ENCODE peak calls at places on chromosome 18, in four cellular contexts. One of them, this sample, is unnamed.

GRCh38 chr18:26082475-26082874 is 7.9 kb downstream of the SS18 start:
- DNase-seq in CD4-positive, alpha-beta memory T cell: no peak
- DNase-seq in activated naive CD4-positive, alpha-beta T cell: no peak
- DNase-seq in activated T-cell treated with anti-CD3 and anti-CD28 coated beads, Interleukin-2, amount 50 U/mL, for 72 hours: no peak
- DNase-seq in this sample: no peak

GRCh38 chr18:5424903-5425302 is 118.9 kb downstream of the EPB41L3 start:
- DNase-seq in CD4-positive, alpha-beta memory T cell: peak; percentile 31
- DNase-seq in activated naive CD4-positive, alpha-beta T cell: no peak
- DNase-seq in activated T-cell treated with anti-CD3 and anti-CD28 coated beads, Interleukin-2, amount 50 U/mL, for 72 hours: peak; percentile 11
- DNase-seq in this sample: no peak

GRCh38 chr18:73235491-73235890 is 367.7 kb upstream of the NETO1 start:
- DNase-seq in CD4-positive, alpha-beta memory T cell: no peak
- DNase-seq in activated naive CD4-positive, alpha-beta T cell: no peak
- DNase-seq in activated T-cell treated with anti-CD3 and anti-CD28 coated beads, Interleukin-2, amount 50 U/mL, for 72 hours: no peak
- DNase-seq in this sample: no peak

GRCh38 chr18:11976882-11977281 is 4.4 kb upstream of the IMPA2 start:
- DNase-seq in CD4-positive, alpha-beta memory T cell: no peak
- DNase-seq in activated naive CD4-positive, alpha-beta T cell: no peak
- DNase-seq in activated T-cell treated with anti-CD3 and anti-CD28 coated beads, Interleukin-2, amount 50 U/mL, for 72 hours: no peak
- DNase-seq in this sample: no peak

GRCh38 chr18:35695803-35696202 is 114.3 kb downstream of the GALNT1 start:
- DNase-seq in CD4-positive, alpha-beta memory T cell: no peak
- DNase-seq in activated naive CD4-positive, alpha-beta T cell: no peak
- DNase-seq in activated T-cell treated with anti-CD3 and anti-CD28 coated beads, Interleukin-2, amount 50 U/mL, for 72 hours: no peak
- DNase-seq in this sample: no peak

GRCh38 chr18:31146809-31147208 is 15.8 kb downstream of the DSC1 start:
- DNase-seq in CD4-positive, alpha-beta memory T cell: no peak
- DNase-seq in activated naive CD4-positive, alpha-beta T cell: no peak
- DNase-seq in activated T-cell treated with anti-CD3 and anti-CD28 coated beads, Interleukin-2, amount 50 U/mL, for 72 hours: no peak
- DNase-seq in this sample: no peak

GRCh38 chr18:4468515-4468914 is 13.4 kb upstream of the DLGAP1 start:
- DNase-seq in CD4-positive, alpha-beta memory T cell: no peak
- DNase-seq in activated naive CD4-positive, alpha-beta T cell: no peak
- DNase-seq in activated T-cell treated with anti-CD3 and anti-CD28 coated beads, Interleukin-2, amount 50 U/mL, for 72 hours: no peak
- DNase-seq in this sample: no peak

GRCh38 chr18:34871435-34871834 is 161.3 kb downstream of the DTNA start:
- DNase-seq in CD4-positive, alpha-beta memory T cell: no peak
- DNase-seq in activated naive CD4-positive, alpha-beta T cell: no peak
- DNase-seq in activated T-cell treated with anti-CD3 and anti-CD28 coated beads, Interleukin-2, amount 50 U/mL, for 72 hours: no peak
- DNase-seq in this sample: no peak

GRCh38 chr18:45687617-45688016 is 36.4 kb upstream of the SLC14A1 start:
- DNase-seq in CD4-positive, alpha-beta memory T cell: peak; percentile 50
- DNase-seq in activated naive CD4-positive, alpha-beta T cell: no peak
- DNase-seq in activated T-cell treated with anti-CD3 and anti-CD28 coated beads, Interleukin-2, amount 50 U/mL, for 72 hours: no peak
- DNase-seq in this sample: no peak

GRCh38 chr18:4603955-4604354 is 148.8 kb upstream of the DLGAP1 start:
- DNase-seq in CD4-positive, alpha-beta memory T cell: no peak
- DNase-seq in activated naive CD4-positive, alpha-beta T cell: no peak
- DNase-seq in activated T-cell treated with anti-CD3 and anti-CD28 coated beads, Interleukin-2, amount 50 U/mL, for 72 hours: no peak
- DNase-seq in this sample: no peak

GRCh38 chr18:5415035-5415434 is 119.5 kb upstream of the ZBTB14 start:
- DNase-seq in CD4-positive, alpha-beta memory T cell: no peak
- DNase-seq in activated naive CD4-positive, alpha-beta T cell: no peak
- DNase-seq in activated T-cell treated with anti-CD3 and anti-CD28 coated beads, Interleukin-2, amount 50 U/mL, for 72 hours: no peak
- DNase-seq in this sample: no peak

GRCh38 chr18:56576826-56577573 is 61.4 kb downstream of the TXNL1 start:
- DNase-seq in CD4-positive, alpha-beta memory T cell: no peak
- DNase-seq in activated naive CD4-positive, alpha-beta T cell: no peak
- DNase-seq in activated T-cell treated with anti-CD3 and anti-CD28 coated beads, Interleukin-2, amount 50 U/mL, for 72 hours: no peak
- DNase-seq in this sample: no peak

GRCh38 chr18:48889115-48889941 is 61.4 kb downstream of the SMAD7 start:
- DNase-seq in CD4-positive, alpha-beta memory T cell: no peak
- DNase-seq in activated naive CD4-positive, alpha-beta T cell: no peak
- DNase-seq in activated T-cell treated with anti-CD3 and anti-CD28 coated beads, Interleukin-2, amount 50 U/mL, for 72 hours: no peak
- DNase-seq in this sample: no peak

GRCh38 chr18:26503382-26503781 is 45.0 kb downstream of the KCTD1 start:
- DNase-seq in CD4-positive, alpha-beta memory T cell: no peak
- DNase-seq in activated naive CD4-positive, alpha-beta T cell: no peak
- DNase-seq in activated T-cell treated with anti-CD3 and anti-CD28 coated beads, Interleukin-2, amount 50 U/mL, for 72 hours: no peak
- DNase-seq in this sample: no peak